ENCODE peak calls at places on chromosomes 7 and 10, in five cellular contexts. E is tibial nerve, L is heart left ventricle, D is endothelial cell of umbilical vein, W is suprapubic skin. F is an unnamed sample.

GRCh38 chr7:18153183-18153748 is 125.6 kb upstream of the PRPS1L1 start:
- DNase-seq in E (no peak), L (no peak), D (no peak), W (no peak), F (no peak)

GRCh38 chr7:154931906-154932305 is 71.0 kb downstream of the PAXIP1 start:
- DNase-seq in E (no peak), L (no peak), D (no peak), W (no peak), F (no peak)

GRCh38 chr7:143492043-143492471 is 14.4 kb downstream of the TAS2R41 start:
- DNase-seq in E (no peak), L (no peak), D (peak; percentile 93), W (no peak), F (no peak)

GRCh38 chr7:98697083-98697482 is 80.0 kb downstream of the NPTX2 start:
- DNase-seq in E (no peak), L (no peak), D (no peak), W (no peak), F (no peak)

GRCh38 chr7:77327067-77327931 is 88.8 kb downstream of the GSAP start:
- DNase-seq in E (no peak), L (peak; percentile 65), D (peak; percentile 21), W (peak; percentile 74), F (peak; percentile 29)

GRCh38 chr7:81158189-81158588 is 239.3 kb upstream of the SEMA3C start:
- DNase-seq in E (no peak), L (no peak), D (no peak), W (no peak), F (no peak)

GRCh38 chr10:78528749-78529204 is 495.1 kb downstream of the RPS24 start:
- DNase-seq in E (no peak), L (no peak), D (no peak), W (peak; percentile 7), F (peak; percentile 36)

GRCh38 chr7:108372601-108373000 is 83.6 kb downstream of the NRCAM start:
- DNase-seq in E (no peak), L (no peak), D (no peak), W (no peak), F (no peak)

GRCh38 chr10:29757551-29758297 is 123.0 kb upstream of the SVIL start:
- DNase-seq in E (no peak), L (no peak), D (peak; percentile 83), W (no peak), F (no peak)

GRCh38 chr7:1087952-1088920 is at the start of gene GPER1:
- DNase-seq in E (peak; percentile 32), L (no peak), D (no peak), W (no peak), F (peak; percentile 72)

GRCh38 chr10:120794390-120794789 is 56.8 kb upstream of the WDR11 start:
- DNase-seq in E (no peak), L (no peak), D (no peak), W (no peak), F (no peak)

GRCh38 chr7:133545613-133546012 is 292.7 kb downstream of the EXOC4 start:
- DNase-seq in E (no peak), L (no peak), D (no peak), W (no peak), F (no peak)

GRCh38 chr7:110522061-110522750 is 568.7 kb upstream of the LRRN3 start:
- DNase-seq in E (no peak), L (no peak), D (no peak), W (no peak), F (no peak)

GRCh38 chr7:9502269-9502668 is 1068.9 kb downstream of the NXPH1 start:
- DNase-seq in E (no peak), L (no peak), D (no peak), W (no peak), F (no peak)

GRCh38 chr7:30595461-30596042 is 874 bp downstream of the GARS1 start:
- DNase-seq in E (no peak), L (no peak), D (peak; percentile 50), W (no peak), F (no peak)

GRCh38 chr10:66717221-66717981 is 208.4 kb upstream of the LRRTM3 start:
- DNase-seq in E (no peak), L (no peak), D (no peak), W (no peak), F (no peak)

GRCh38 chr10:133019191-133019590 is 68.5 kb upstream of the ADGRA1 start:
- DNase-seq in E (no peak), L (no peak), D (no peak), W (no peak), F (no peak)

GRCh38 chr7:73669316-73669715 is 1.7 kb downstream of the VPS37D start:
- DNase-seq in E (no peak), L (peak; percentile 45), D (no peak), W (no peak), F (no peak)

GRCh38 chr7:73909051-73909941 is 48.3 kb downstream of the TMEM270 start:
- DNase-seq in E (no peak), L (no peak), D (no peak), W (peak; percentile 59), F (no peak)

DNA sequence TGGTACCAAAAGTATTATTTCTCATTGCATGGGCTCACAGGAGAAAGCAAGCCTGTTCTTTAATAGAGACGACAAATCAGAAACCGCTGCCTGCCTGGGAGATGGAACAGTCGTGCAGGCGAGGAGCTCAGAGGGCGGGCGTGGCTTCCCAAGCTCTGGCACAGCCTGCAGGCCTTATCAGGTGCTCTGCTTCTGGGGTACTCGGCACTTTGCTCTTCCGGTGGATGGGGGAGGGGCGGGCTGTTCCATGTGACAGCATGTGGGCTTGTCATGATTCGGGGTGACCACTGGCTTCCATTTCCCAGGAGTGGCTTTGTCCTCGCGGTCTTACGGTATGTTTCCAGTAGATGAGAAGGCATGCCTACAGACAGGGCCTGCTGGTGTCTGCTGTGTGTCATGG is 228.6 kb downstream of the MGMT start:
- DNase-seq in E (no peak), L (no peak), D (no peak), W (no peak), F (no peak)
- TF ChIP-seq POLR2A in E (no peak), L (no peak), D (no peak), W (no peak), F (no peak)

DNA sequence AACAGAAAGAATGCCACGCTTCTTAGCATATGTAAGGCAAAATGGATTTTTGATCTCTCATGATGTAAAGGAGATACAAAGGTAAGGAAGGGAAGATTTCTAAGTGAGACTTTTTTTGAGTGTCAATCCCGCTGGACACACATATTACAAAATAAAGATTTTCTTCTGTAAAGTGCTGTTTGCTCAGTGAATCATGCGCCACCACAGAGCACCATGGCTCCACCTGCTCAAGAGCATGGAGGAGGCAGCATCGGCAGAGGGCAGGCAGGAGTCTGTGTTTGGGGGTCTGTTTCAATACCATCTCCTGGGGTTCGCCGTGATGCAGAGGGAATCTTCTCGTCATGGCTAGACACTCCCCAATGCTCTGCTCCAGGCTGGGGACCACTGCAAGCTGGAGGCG is 83.5 kb downstream of the ALOX5 start:
- DNase-seq in E (no peak), L (no peak), D (no peak), W (no peak), F (no peak)
- H3K4me1 ChIP-seq in E (no peaks in the 10 kb centered on the region), L (peaks cover 16% of the 10 kb centered on the region), D (no peaks in the 10 kb centered on the region), W (no peaks in the 10 kb centered on the region), F (no peaks in the 10 kb centered on the region)

GRCh38 chr7:129367349-129367699 is 66.9 kb upstream of the STRIP2 start:
- DNase-seq in E (no peak), L (no peak), D (no peak), W (no peak), F (no peak)

GRCh38 chr7:129362528-129362927 is 71.7 kb upstream of the STRIP2 start:
- DNase-seq in E (no peak), L (no peak), D (no peak), W (no peak), F (no peak)

GRCh38 chr7:129368389-129368986 is 65.7 kb upstream of the STRIP2 start:
- DNase-seq in E (no peak), L (no peak), D (peak; percentile 49), W (no peak), F (no peak)

GRCh38 chr7:129370812-129371211 is 63.4 kb upstream of the STRIP2 start:
- DNase-seq in E (no peak), L (no peak), D (no peak), W (no peak), F (no peak)

DNA sequence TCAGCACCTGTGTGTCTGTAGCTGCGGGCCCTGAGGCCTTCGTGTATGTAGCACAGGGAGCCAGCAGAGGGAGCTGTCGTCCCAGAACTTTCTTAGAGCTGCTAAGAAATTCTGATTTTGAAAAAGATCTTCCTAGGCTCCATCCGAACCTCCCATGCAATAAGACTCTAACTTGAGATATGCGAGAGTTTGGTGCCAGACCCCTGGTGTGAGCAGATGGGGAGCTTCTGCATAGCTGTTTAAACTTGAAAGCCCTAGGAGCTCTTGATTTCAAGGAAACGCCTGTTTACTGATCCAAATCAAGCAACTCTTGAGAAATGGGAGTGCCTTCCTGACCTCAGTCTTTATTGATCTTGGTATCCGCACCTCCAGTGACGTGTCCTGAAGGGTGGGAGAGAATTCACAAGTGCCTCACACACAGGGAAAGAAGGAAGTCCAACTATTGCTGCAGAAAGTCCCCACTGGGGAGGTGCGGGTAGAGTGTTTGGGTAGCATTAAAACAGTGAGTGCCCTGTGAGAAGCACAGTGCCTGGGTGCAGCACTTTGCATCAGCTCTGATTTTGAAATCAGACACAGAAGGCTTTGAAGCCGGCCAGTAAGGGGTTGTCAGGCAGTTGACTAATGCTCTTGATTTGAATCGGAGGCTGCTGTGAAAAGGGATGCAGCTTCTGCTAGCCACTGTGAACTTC is 66.4 kb upstream of the STRIP2 start:
- DNase-seq in E (peak; percentile 56), L (peak; percentile 78), D (peak; percentile 77), W (peak; percentile 78), F (peak; percentile 65)
- TF ChIP-seq POLR2A in E (no peak), L (no peak), D (no peak), W (no peak), F (peak; percentile 59)

GRCh38 chr7:41882271-41882670 is 179.4 kb upstream of the INHBA start:
- DNase-seq in E (no peak), L (no peak), D (no peak), W (no peak), F (no peak)

GRCh38 chr7:41879424-41879823 is 176.5 kb upstream of the INHBA start:
- DNase-seq in E (no peak), L (no peak), D (no peak), W (no peak), F (no peak)

GRCh38 chr7:41882745-41883527 is 180.0 kb upstream of the INHBA start:
- DNase-seq in E (no peak), L (no peak), D (no peak), W (no peak), F (no peak)

GRCh38 chr7:41880107-41880506 is 177.2 kb upstream of the INHBA start:
- DNase-seq in E (no peak), L (no peak), D (no peak), W (no peak), F (no peak)

GRCh38 chr7:41881313-41882130 is 178.6 kb upstream of the INHBA start:
- DNase-seq in E (no peak), L (no peak), D (no peak), W (no peak), F (no peak)
- H3K4me1 ChIP-seq in E (peaks cover 6% of the 10 kb centered on the region), L (no peaks in the 10 kb centered on the region), D (no peaks in the 10 kb centered on the region), W (peaks cover 9% of the 10 kb centered on the region), F (no peaks in the 10 kb centered on the region)

GRCh38 chr7:2518101-2518500 is 1.5 kb upstream of the LFNG start:
- DNase-seq in E (no peak), L (no peak), D (no peak), W (no peak), F (no peak)
- TF ChIP-seq POLR2A in E (no peak), L (no peak), D (no peak), W (no peak), F (no peak)

GRCh38 chr7:75963383-75963995 is 30.9 kb downstream of the TMEM120A start:
- DNase-seq in E (no peak), L (no peak), D (no peak), W (no peak), F (no peak)
- H3K4me1 ChIP-seq in E (peaks cover 46% of the 10 kb centered on the region), L (peaks cover 55% of the 10 kb centered on the region), D (peaks cover 11% of the 10 kb centered on the region), W (peaks cover 48% of the 10 kb centered on the region), F (no peaks in the 10 kb centered on the region)

GRCh38 chr7:151505433-151505832 is 14.3 kb downstream of the RHEB start:
- DNase-seq in E (no peak), L (no peak), D (no peak), W (no peak), F (no peak)
- TF ChIP-seq POLR2A in E (no peak), L (no peak), D (no peak), W (no peak), F (no peak)